ENCODE peak calls at places on chromosomes 6 and 20, in six cellular contexts. One of them, this sample, is unnamed.

GRCh38 chr20:6792789-6793188 is 25.3 kb downstream of the BMP2 start:
- DNase-seq in ecto neural progenitor cell: no peak
- DNase-seq in KG1: no peak
- DNase-seq in stimulated activated CD4-positive, alpha-beta T cell treated with anti-CD3 and anti-CD28 coated beads, Interleukin-2, amount 100 ng/mL, for 48 hours: no peak
- DNase-seq in foreskin fibroblast: no peak
- DNase-seq in Kasumi-1: no peak
- DNase-seq in this sample: no peak

GRCh38 chr20:8879669-8880068 is 189.2 kb upstream of the PLCB4 start:
- DNase-seq in Kasumi-1: no peak
- DNase-seq in stimulated activated CD4-positive, alpha-beta T cell treated with anti-CD3 and anti-CD28 coated beads, Interleukin-2, amount 100 ng/mL, for 48 hours: no peak
- DNase-seq in foreskin fibroblast: no peak
- DNase-seq in ecto neural progenitor cell: no peak
- DNase-seq in KG1: no peak
- DNase-seq in this sample: no peak

GRCh38 chr6:42104807-42105713 is 37.4 kb downstream of the C6orf132 start:
- DNase-seq in foreskin fibroblast: no peak
- DNase-seq in Kasumi-1: peak
- DNase-seq in KG1: no peak
- DNase-seq in stimulated activated CD4-positive, alpha-beta T cell treated with anti-CD3 and anti-CD28 coated beads, Interleukin-2, amount 100 ng/mL, for 48 hours: no peak
- DNase-seq in ecto neural progenitor cell: no peak
- DNase-seq in this sample: no peak

GRCh38 chr6:162728177-162728571 is 400 bp downstream of the PACRG start:
- DNase-seq in Kasumi-1: no peak
- DNase-seq in KG1: no peak
- DNase-seq in stimulated activated CD4-positive, alpha-beta T cell treated with anti-CD3 and anti-CD28 coated beads, Interleukin-2, amount 100 ng/mL, for 48 hours: no peak
- DNase-seq in foreskin fibroblast: no peak
- DNase-seq in ecto neural progenitor cell: no peak
- DNase-seq in this sample: no peak

GRCh38 chr20:47296950-47297349 is 59.5 kb downstream of the ZMYND8 start:
- DNase-seq in Kasumi-1: no peak
- DNase-seq in foreskin fibroblast: no peak
- DNase-seq in KG1: no peak
- DNase-seq in ecto neural progenitor cell: no peak
- DNase-seq in stimulated activated CD4-positive, alpha-beta T cell treated with anti-CD3 and anti-CD28 coated beads, Interleukin-2, amount 100 ng/mL, for 48 hours: no peak
- DNase-seq in this sample: no peak

GRCh38 chr6:14280766-14281293 is 163.3 kb downstream of the CD83 start:
- DNase-seq in Kasumi-1: peak
- DNase-seq in ecto neural progenitor cell: peak
- DNase-seq in KG1: no peak
- DNase-seq in stimulated activated CD4-positive, alpha-beta T cell treated with anti-CD3 and anti-CD28 coated beads, Interleukin-2, amount 100 ng/mL, for 48 hours: no peak
- DNase-seq in foreskin fibroblast: no peak
- DNase-seq in this sample: no peak

GRCh38 chr6:32968770-32969684 is 633 bp downstream of the BRD2 start:
- DNase-seq in foreskin fibroblast: peak
- DNase-seq in ecto neural progenitor cell: peak
- DNase-seq in Kasumi-1: peak
- DNase-seq in stimulated activated CD4-positive, alpha-beta T cell treated with anti-CD3 and anti-CD28 coated beads, Interleukin-2, amount 100 ng/mL, for 48 hours: peak
- DNase-seq in KG1: peak
- DNase-seq in this sample: peak

GRCh38 chr6:169799474-169799926 is 48.1 kb downstream of the ERMARD start:
- DNase-seq in foreskin fibroblast: no peak
- DNase-seq in Kasumi-1: no peak
- DNase-seq in KG1: no peak
- DNase-seq in ecto neural progenitor cell: no peak
- DNase-seq in stimulated activated CD4-positive, alpha-beta T cell treated with anti-CD3 and anti-CD28 coated beads, Interleukin-2, amount 100 ng/mL, for 48 hours: no peak
- DNase-seq in this sample: no peak

GRCh38 chr20:24724982-24725533 is 224.0 kb upstream of the CST7 start:
- DNase-seq in KG1: no peak
- DNase-seq in foreskin fibroblast: no peak
- DNase-seq in ecto neural progenitor cell: no peak
- DNase-seq in stimulated activated CD4-positive, alpha-beta T cell treated with anti-CD3 and anti-CD28 coated beads, Interleukin-2, amount 100 ng/mL, for 48 hours: no peak
- DNase-seq in Kasumi-1: no peak
- DNase-seq in this sample: no peak

GRCh38 chr6:38484656-38485055 is 155.1 kb downstream of the BTBD9 start:
- DNase-seq in ecto neural progenitor cell: no peak
- DNase-seq in stimulated activated CD4-positive, alpha-beta T cell treated with anti-CD3 and anti-CD28 coated beads, Interleukin-2, amount 100 ng/mL, for 48 hours: no peak
- DNase-seq in KG1: no peak
- DNase-seq in foreskin fibroblast: no peak
- DNase-seq in Kasumi-1: no peak
- DNase-seq in this sample: no peak

GRCh38 chr6:99349620-99350141 is at the start of gene FAXC:
- DNase-seq in stimulated activated CD4-positive, alpha-beta T cell treated with anti-CD3 and anti-CD28 coated beads, Interleukin-2, amount 100 ng/mL, for 48 hours: no peak
- DNase-seq in foreskin fibroblast: peak
- DNase-seq in ecto neural progenitor cell: peak
- DNase-seq in KG1: no peak
- DNase-seq in Kasumi-1: no peak
- DNase-seq in this sample: peak

GRCh38 chr6:108714012-108714773 is 134.0 kb upstream of the ARMC2 start:
- DNase-seq in ecto neural progenitor cell: no peak
- DNase-seq in KG1: no peak
- DNase-seq in stimulated activated CD4-positive, alpha-beta T cell treated with anti-CD3 and anti-CD28 coated beads, Interleukin-2, amount 100 ng/mL, for 48 hours: no peak
- DNase-seq in Kasumi-1: peak
- DNase-seq in foreskin fibroblast: peak
- DNase-seq in this sample: no peak

GRCh38 chr20:10793741-10794140 is 119.9 kb upstream of the JAG1 start:
- DNase-seq in KG1: no peak
- DNase-seq in stimulated activated CD4-positive, alpha-beta T cell treated with anti-CD3 and anti-CD28 coated beads, Interleukin-2, amount 100 ng/mL, for 48 hours: no peak
- DNase-seq in Kasumi-1: no peak
- DNase-seq in ecto neural progenitor cell: no peak
- DNase-seq in foreskin fibroblast: no peak
- DNase-seq in this sample: no peak

GRCh38 chr20:6162239-6162638 is 39.4 kb upstream of the FERMT1 start:
- DNase-seq in ecto neural progenitor cell: no peak
- DNase-seq in KG1: no peak
- DNase-seq in stimulated activated CD4-positive, alpha-beta T cell treated with anti-CD3 and anti-CD28 coated beads, Interleukin-2, amount 100 ng/mL, for 48 hours: no peak
- DNase-seq in foreskin fibroblast: no peak
- DNase-seq in Kasumi-1: no peak
- DNase-seq in this sample: no peak

GRCh38 chr6:107716688-107717089 is 107.4 kb downstream of the SCML4 start:
- DNase-seq in ecto neural progenitor cell: peak
- DNase-seq in KG1: peak
- DNase-seq in Kasumi-1: peak
- DNase-seq in stimulated activated CD4-positive, alpha-beta T cell treated with anti-CD3 and anti-CD28 coated beads, Interleukin-2, amount 100 ng/mL, for 48 hours: peak
- DNase-seq in foreskin fibroblast: no peak
- DNase-seq in this sample: no peak

GRCh38 chr6:36120539-36120938 is 9.8 kb upstream of the MAPK13 start:
- DNase-seq in ecto neural progenitor cell: no peak
- DNase-seq in Kasumi-1: peak
- DNase-seq in KG1: no peak
- DNase-seq in foreskin fibroblast: no peak
- DNase-seq in stimulated activated CD4-positive, alpha-beta T cell treated with anti-CD3 and anti-CD28 coated beads, Interleukin-2, amount 100 ng/mL, for 48 hours: peak
- DNase-seq in this sample: no peak

GRCh38 chr6:91719414-91719813 is 1132.5 kb upstream of the MAP3K7 start:
- DNase-seq in ecto neural progenitor cell: no peak
- DNase-seq in stimulated activated CD4-positive, alpha-beta T cell treated with anti-CD3 and anti-CD28 coated beads, Interleukin-2, amount 100 ng/mL, for 48 hours: no peak
- DNase-seq in Kasumi-1: no peak
- DNase-seq in foreskin fibroblast: no peak
- DNase-seq in KG1: no peak
- DNase-seq in this sample: no peak

GRCh38 chr6:37137201-37137880 is 32.6 kb upstream of the PIM1 start:
- DNase-seq in foreskin fibroblast: peak
- DNase-seq in ecto neural progenitor cell: peak
- DNase-seq in KG1: no peak
- DNase-seq in stimulated activated CD4-positive, alpha-beta T cell treated with anti-CD3 and anti-CD28 coated beads, Interleukin-2, amount 100 ng/mL, for 48 hours: peak
- DNase-seq in Kasumi-1: no peak
- DNase-seq in this sample: peak

GRCh38 chr20:36330091-36330490 is 24.0 kb downstream of the DLGAP4 start:
- DNase-seq in stimulated activated CD4-positive, alpha-beta T cell treated with anti-CD3 and anti-CD28 coated beads, Interleukin-2, amount 100 ng/mL, for 48 hours: no peak
- DNase-seq in KG1: no peak
- DNase-seq in ecto neural progenitor cell: no peak
- DNase-seq in foreskin fibroblast: no peak
- DNase-seq in Kasumi-1: no peak
- DNase-seq in this sample: no peak

GRCh38 chr6:16292942-16293341 is 54.6 kb downstream of the GMPR start:
- DNase-seq in foreskin fibroblast: no peak
- DNase-seq in KG1: no peak
- DNase-seq in ecto neural progenitor cell: no peak
- DNase-seq in Kasumi-1: no peak
- DNase-seq in stimulated activated CD4-positive, alpha-beta T cell treated with anti-CD3 and anti-CD28 coated beads, Interleukin-2, amount 100 ng/mL, for 48 hours: no peak
- DNase-seq in this sample: no peak

GRCh38 chr20:4006640-4007039 is 8.7 kb downstream of the RNF24 start:
- DNase-seq in stimulated activated CD4-positive, alpha-beta T cell treated with anti-CD3 and anti-CD28 coated beads, Interleukin-2, amount 100 ng/mL, for 48 hours: no peak
- DNase-seq in KG1: no peak
- DNase-seq in ecto neural progenitor cell: no peak
- DNase-seq in foreskin fibroblast: no peak
- DNase-seq in Kasumi-1: no peak
- DNase-seq in this sample: peak

GRCh38 chr6:158206740-158207451 is 38.7 kb downstream of the GTF2H5 start:
- DNase-seq in Kasumi-1: no peak
- DNase-seq in stimulated activated CD4-positive, alpha-beta T cell treated with anti-CD3 and anti-CD28 coated beads, Interleukin-2, amount 100 ng/mL, for 48 hours: no peak
- DNase-seq in KG1: no peak
- DNase-seq in ecto neural progenitor cell: no peak
- DNase-seq in foreskin fibroblast: no peak
- DNase-seq in this sample: no peak

GRCh38 chr6:71248306-71248705 is 40.3 kb upstream of the OGFRL1 start:
- DNase-seq in stimulated activated CD4-positive, alpha-beta T cell treated with anti-CD3 and anti-CD28 coated beads, Interleukin-2, amount 100 ng/mL, for 48 hours: no peak
- DNase-seq in ecto neural progenitor cell: no peak
- DNase-seq in foreskin fibroblast: peak
- DNase-seq in KG1: peak
- DNase-seq in Kasumi-1: peak
- DNase-seq in this sample: peak

GRCh38 chr6:12661690-12662089 is 54.9 kb upstream of the PHACTR1 start:
- DNase-seq in KG1: no peak
- DNase-seq in Kasumi-1: no peak
- DNase-seq in stimulated activated CD4-positive, alpha-beta T cell treated with anti-CD3 and anti-CD28 coated beads, Interleukin-2, amount 100 ng/mL, for 48 hours: no peak
- DNase-seq in foreskin fibroblast: no peak
- DNase-seq in ecto neural progenitor cell: no peak
- DNase-seq in this sample: no peak

GRCh38 chr6:41733707-41734665 is 1.4 kb downstream of the TFEB start:
- DNase-seq in KG1: no peak
- DNase-seq in foreskin fibroblast: peak
- DNase-seq in ecto neural progenitor cell: peak
- DNase-seq in stimulated activated CD4-positive, alpha-beta T cell treated with anti-CD3 and anti-CD28 coated beads, Interleukin-2, amount 100 ng/mL, for 48 hours: peak
- DNase-seq in Kasumi-1: peak
- DNase-seq in this sample: peak